ENCODE peak calls at places on chromosomes 12 and 14, in four cellular contexts. One of them, this sample, is unnamed.

GRCh38 chr12:44709166-44709565 is 166.9 kb downstream of the NELL2 start:
- DNase-seq in SK-N-SH: no peak
- DNase-seq in K562: no peak
- DNase-seq in HCT116: no peak
- DNase-seq in this sample: no peak

GRCh38 chr12:1197264-1198018 is 206.4 kb downstream of the ERC1 start:
- DNase-seq in HCT116: no peak
- DNase-seq in SK-N-SH: no peak
- DNase-seq in K562: no peak
- DNase-seq in this sample: no peak

GRCh38 chr14:93734086-93734822 is 54.0 kb downstream of the PRIMA1 start:
- DNase-seq in K562: peak; percentile 73
- DNase-seq in SK-N-SH: peak; percentile 92
- DNase-seq in HCT116: no peak
- DNase-seq in this sample: no peak

GRCh38 chr12:116578051-116578450 is 18.9 kb downstream of the MAP1LC3B2 start:
- DNase-seq in HCT116: no peak
- DNase-seq in SK-N-SH: no peak
- DNase-seq in K562: no peak
- DNase-seq in this sample: no peak

GRCh38 chr12:43758247-43758727 is 303 bp downstream of the PUS7L start:
- DNase-seq in SK-N-SH: peak; percentile 47
- DNase-seq in HCT116: no peak
- DNase-seq in K562: peak; percentile 64
- DNase-seq in this sample: peak; percentile 37

GRCh38 chr12:92041742-92042141 is 103.9 kb downstream of the BTG1 start:
- DNase-seq in K562: no peak
- DNase-seq in HCT116: no peak
- DNase-seq in SK-N-SH: no peak
- DNase-seq in this sample: no peak

GRCh38 chr12:11795910-11796459 is 146.5 kb downstream of the ETV6 start:
- DNase-seq in K562: peak; percentile 21
- DNase-seq in HCT116: peak; percentile 64
- DNase-seq in SK-N-SH: no peak
- DNase-seq in this sample: peak; percentile 70

GRCh38 chr14:96574633-96575191 is 72.5 kb downstream of the PAPOLA start:
- DNase-seq in K562: no peak
- DNase-seq in SK-N-SH: no peak
- DNase-seq in HCT116: no peak
- DNase-seq in this sample: no peak

GRCh38 chr12:68932701-68933563 is at the start of gene CPM:
- DNase-seq in K562: peak; percentile 58
- DNase-seq in HCT116: no peak
- DNase-seq in SK-N-SH: peak; percentile 83
- DNase-seq in this sample: no peak

GRCh38 chr14:104373855-104374717 is 205.5 kb upstream of the C14orf180 start:
- DNase-seq in SK-N-SH: no peak
- DNase-seq in K562: no peak
- DNase-seq in HCT116: no peak
- DNase-seq in this sample: no peak

GRCh38 chr14:100402631-100403030 is 79.5 kb downstream of the SLC25A47 start:
- DNase-seq in SK-N-SH: no peak
- DNase-seq in HCT116: no peak
- DNase-seq in K562: no peak
- DNase-seq in this sample: no peak

GRCh38 chr14:21104448-21105060 is 3.7 kb downstream of the TMEM253 start:
- DNase-seq in SK-N-SH: peak; percentile 75
- DNase-seq in K562: peak; percentile 81
- DNase-seq in HCT116: peak; percentile 72
- DNase-seq in this sample: no peak

GRCh38 chr12:88856201-88856600 is 275.9 kb upstream of the KITLG start:
- DNase-seq in K562: no peak
- DNase-seq in HCT116: no peak
- DNase-seq in SK-N-SH: no peak
- DNase-seq in this sample: peak; percentile 84

GRCh38 chr14:105151838-105152793 is 16.5 kb downstream of the JAG2 start:
- DNase-seq in K562: no peak
- DNase-seq in HCT116: no peak
- DNase-seq in SK-N-SH: no peak
- DNase-seq in this sample: no peak

GRCh38 chr12:58916891-58917570 is 3.3 kb downstream of the LRIG3 start:
- DNase-seq in SK-N-SH: no peak
- DNase-seq in K562: no peak
- DNase-seq in HCT116: no peak
- DNase-seq in this sample: no peak

GRCh38 chr12:91958816-91959215 is 186.8 kb downstream of the BTG1 start:
- DNase-seq in HCT116: no peak
- DNase-seq in SK-N-SH: no peak
- DNase-seq in K562: no peak
- DNase-seq in this sample: no peak

GRCh38 chr12:111636209-111636928 is 37.3 kb upstream of the ATXN2 start:
- DNase-seq in K562: peak; percentile 90
- DNase-seq in HCT116: no peak
- DNase-seq in SK-N-SH: peak; percentile 55
- DNase-seq in this sample: peak; percentile 56

GRCh38 chr12:91695964-91696363 is 449.7 kb downstream of the BTG1 start:
- DNase-seq in HCT116: no peak
- DNase-seq in K562: no peak
- DNase-seq in SK-N-SH: peak; percentile 32
- DNase-seq in this sample: no peak

GRCh38 chr12:72366255-72366654 is 94.1 kb downstream of the TRHDE start:
- DNase-seq in SK-N-SH: no peak
- DNase-seq in K562: no peak
- DNase-seq in HCT116: no peak
- DNase-seq in this sample: no peak

GRCh38 chr14:56491299-56492285 is 88.0 kb upstream of the TMEM260 start:
- DNase-seq in HCT116: peak; percentile 79
- DNase-seq in K562: peak; percentile 41
- DNase-seq in SK-N-SH: peak; percentile 39
- DNase-seq in this sample: peak; percentile 49

DNA sequence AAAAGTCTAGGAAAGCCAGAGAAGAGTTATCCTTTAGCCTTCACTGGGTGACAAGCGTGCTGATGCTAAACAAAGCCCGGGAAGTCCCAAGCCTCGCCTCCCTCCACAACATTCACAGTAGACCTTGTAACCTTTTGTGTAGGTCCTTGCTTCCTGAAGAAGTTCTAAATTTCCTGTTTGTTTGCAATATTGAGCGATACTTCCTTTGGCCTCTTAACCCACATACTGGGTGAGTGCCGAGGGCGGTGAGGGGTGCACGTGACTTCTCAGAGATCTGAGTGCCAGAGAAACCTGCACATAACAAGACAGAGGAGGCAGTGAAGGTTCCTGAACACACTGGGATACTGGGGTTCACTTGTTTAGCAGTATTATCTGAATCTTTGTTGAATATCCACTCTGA is 134.3 kb downstream of the PLXNC1 start:
- DNase-seq in HCT116: no peak
- DNase-seq in SK-N-SH: no peak
- DNase-seq in K562: no peak
- DNase-seq in this sample: no peak
- TF ChIP-seq ELF1 in HCT116: no peak
- TF ChIP-seq ELF1 in SK-N-SH: no peak
- TF ChIP-seq ELF1 in K562: no peak
- TF ChIP-seq ELF1 in this sample: no peak

GRCh38 chr14:88098128-88098527 is 93.2 kb downstream of the GPR65 start:
- DNase-seq in K562: no peak
- DNase-seq in HCT116: no peak
- DNase-seq in SK-N-SH: no peak
- DNase-seq in this sample: no peak

DNA sequence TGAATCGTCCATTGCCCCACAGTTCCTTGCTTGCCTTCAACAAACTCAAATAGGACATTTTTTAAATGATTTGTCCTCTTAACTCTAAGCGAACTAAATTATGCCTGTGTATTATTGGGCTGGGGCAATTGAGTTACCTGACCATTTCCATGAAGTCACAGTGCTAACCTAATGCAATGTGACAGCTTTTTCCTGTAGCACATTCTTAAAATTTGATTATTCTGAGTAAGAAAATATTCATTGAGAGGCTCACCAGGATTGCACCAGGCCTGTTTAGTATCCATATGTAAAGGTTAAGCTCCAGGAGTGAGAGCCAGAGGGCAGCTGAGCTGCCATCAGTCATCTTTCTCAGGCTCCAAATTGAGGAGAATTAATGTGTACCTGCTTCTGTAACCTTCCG is 90.9 kb downstream of the GPR65 start:
- DNase-seq in K562: no peak
- DNase-seq in SK-N-SH: no peak
- DNase-seq in HCT116: no peak
- DNase-seq in this sample: no peak
- TF ChIP-seq ELF1 in K562: no peak
- TF ChIP-seq ELF1 in SK-N-SH: no peak
- TF ChIP-seq ELF1 in HCT116: no peak
- TF ChIP-seq ELF1 in this sample: no peak

GRCh38 chr14:72666610-72667009 is 227.3 kb downstream of the DPF3 start:
- DNase-seq in K562: no peak
- DNase-seq in HCT116: peak; percentile 35
- DNase-seq in SK-N-SH: no peak
- DNase-seq in this sample: no peak
- TF ChIP-seq ELF1 in K562: no peak
- TF ChIP-seq ELF1 in HCT116: no peak
- TF ChIP-seq ELF1 in SK-N-SH: no peak
- TF ChIP-seq ELF1 in this sample: no peak

GRCh38 chr14:31449136-31449535 is 8.2 kb downstream of the DTD2 start:
- DNase-seq in K562: no peak
- DNase-seq in HCT116: no peak
- DNase-seq in SK-N-SH: no peak
- DNase-seq in this sample: no peak

GRCh38 chr14:31445703-31446102 is 11.6 kb downstream of the DTD2 start:
- DNase-seq in K562: no peak
- DNase-seq in SK-N-SH: no peak
- DNase-seq in HCT116: no peak
- DNase-seq in this sample: no peak

GRCh38 chr14:31449971-31450610 is 7.2 kb downstream of the DTD2 start:
- DNase-seq in HCT116: peak; percentile 7
- DNase-seq in K562: peak; percentile 28
- DNase-seq in SK-N-SH: peak; percentile 65
- DNase-seq in this sample: peak; percentile 68
- TF ChIP-seq ELF1 in HCT116: no peak
- TF ChIP-seq ELF1 in K562: no peak
- TF ChIP-seq ELF1 in SK-N-SH: no peak
- TF ChIP-seq ELF1 in this sample: no peak

GRCh38 chr14:32561520-32561919 is 232.4 kb downstream of the AKAP6 start:
- DNase-seq in SK-N-SH: no peak
- DNase-seq in HCT116: no peak
- DNase-seq in K562: no peak
- DNase-seq in this sample: no peak

GRCh38 chr14:32564591-32564990 is 235.5 kb downstream of the AKAP6 start:
- DNase-seq in HCT116: no peak
- DNase-seq in K562: no peak
- DNase-seq in SK-N-SH: no peak
- DNase-seq in this sample: no peak

GRCh38 chr14:32559048-32559447 is 229.9 kb downstream of the AKAP6 start:
- DNase-seq in HCT116: no peak
- DNase-seq in SK-N-SH: no peak
- DNase-seq in K562: no peak
- DNase-seq in this sample: no peak

GRCh38 chr14:32559595-32559994 is 230.5 kb downstream of the AKAP6 start:
- DNase-seq in K562: no peak
- DNase-seq in SK-N-SH: no peak
- DNase-seq in HCT116: no peak
- DNase-seq in this sample: no peak

GRCh38 chr14:32560213-32560857 is 231.2 kb downstream of the AKAP6 start:
- DNase-seq in SK-N-SH: peak; percentile 59
- DNase-seq in K562: peak; percentile 56
- DNase-seq in HCT116: peak; percentile 54
- DNase-seq in this sample: peak; percentile 82
- TF ChIP-seq ELF1 in SK-N-SH: no peak
- TF ChIP-seq ELF1 in K562: no peak
- TF ChIP-seq ELF1 in HCT116: no peak
- TF ChIP-seq ELF1 in this sample: no peak